ENCODE peak calls at places on chromosomes 7 and 10, in eight cellular contexts. One of them, this sample, is unnamed.

GRCh38 chr7:71457881-71458590 is 326.1 kb downstream of the GALNT17 start:
- DNase-seq in AG04450: no peak
- DNase-seq in NCI-H1105: no peak
- DNase-seq in posterior vena cava: no peak
- DNase-seq in SW480: no peak
- DNase-seq in MM.1S: no peak
- DNase-seq in anterior cingulate cortex: no peak
- DNase-seq in NCI-H524: no peak
- DNase-seq in this sample: no peak

GRCh38 chr7:93476491-93477344 is 97.8 kb downstream of the CALCR start:
- DNase-seq in AG04450: no peak
- DNase-seq in NCI-H1105: no peak
- DNase-seq in posterior vena cava: no peak
- DNase-seq in SW480: no peak
- DNase-seq in MM.1S: no peak
- DNase-seq in anterior cingulate cortex: no peak
- DNase-seq in NCI-H524: no peak
- DNase-seq in this sample: no peak

GRCh38 chr7:106126170-106126938 is 14.2 kb upstream of the SYPL1 start:
- DNase-seq in AG04450: no peak
- DNase-seq in NCI-H1105: no peak
- DNase-seq in posterior vena cava: no peak
- DNase-seq in SW480: peak
- DNase-seq in MM.1S: no peak
- DNase-seq in anterior cingulate cortex: no peak
- DNase-seq in NCI-H524: no peak
- DNase-seq in this sample: peak

GRCh38 chr7:28988091-28988490 is 30.0 kb upstream of the TRIL start:
- DNase-seq in AG04450: no peak
- DNase-seq in NCI-H1105: no peak
- DNase-seq in posterior vena cava: no peak
- DNase-seq in SW480: no peak
- DNase-seq in MM.1S: no peak
- DNase-seq in anterior cingulate cortex: no peak
- DNase-seq in NCI-H524: no peak
- DNase-seq in this sample: no peak

GRCh38 chr7:85023066-85023687 is 163.7 kb downstream of the SEMA3D start:
- DNase-seq in AG04450: peak
- DNase-seq in NCI-H1105: no peak
- DNase-seq in posterior vena cava: no peak
- DNase-seq in SW480: peak
- DNase-seq in MM.1S: peak
- DNase-seq in anterior cingulate cortex: peak
- DNase-seq in NCI-H524: peak
- DNase-seq in this sample: peak

GRCh38 chr10:102919237-102919959 is 1.3 kb downstream of the CNNM2 start:
- DNase-seq in AG04450: no peak
- DNase-seq in NCI-H1105: no peak
- DNase-seq in posterior vena cava: no peak
- DNase-seq in SW480: no peak
- DNase-seq in MM.1S: no peak
- DNase-seq in anterior cingulate cortex: no peak
- DNase-seq in NCI-H524: peak
- DNase-seq in this sample: peak

GRCh38 chr10:86265877-86266259 is 100.7 kb downstream of the GRID1 start:
- DNase-seq in AG04450: no peak
- DNase-seq in NCI-H1105: no peak
- DNase-seq in posterior vena cava: peak
- DNase-seq in SW480: no peak
- DNase-seq in MM.1S: no peak
- DNase-seq in anterior cingulate cortex: no peak
- DNase-seq in NCI-H524: no peak
- DNase-seq in this sample: no peak

GRCh38 chr7:94422136-94422535 is 27.4 kb downstream of the COL1A2 start:
- DNase-seq in AG04450: no peak
- DNase-seq in NCI-H1105: no peak
- DNase-seq in posterior vena cava: no peak
- DNase-seq in SW480: no peak
- DNase-seq in MM.1S: no peak
- DNase-seq in anterior cingulate cortex: no peak
- DNase-seq in NCI-H524: no peak
- DNase-seq in this sample: no peak

GRCh38 chr7:142669074-142669654 is 80.1 kb upstream of the PRSS1 start:
- DNase-seq in AG04450: no peak
- DNase-seq in NCI-H1105: peak
- DNase-seq in posterior vena cava: no peak
- DNase-seq in SW480: peak
- DNase-seq in MM.1S: peak
- DNase-seq in anterior cingulate cortex: no peak
- DNase-seq in NCI-H524: peak
- DNase-seq in this sample: peak

GRCh38 chr7:34083440-34083839 is 178.1 kb downstream of the BMPER start:
- DNase-seq in AG04450: no peak
- DNase-seq in NCI-H1105: no peak
- DNase-seq in posterior vena cava: no peak
- DNase-seq in SW480: no peak
- DNase-seq in MM.1S: no peak
- DNase-seq in anterior cingulate cortex: no peak
- DNase-seq in NCI-H524: no peak
- DNase-seq in this sample: no peak

GRCh38 chr7:34133356-34133982 is 228.1 kb downstream of the BMPER start:
- DNase-seq in AG04450: peak
- DNase-seq in NCI-H1105: no peak
- DNase-seq in posterior vena cava: no peak
- DNase-seq in SW480: no peak
- DNase-seq in MM.1S: no peak
- DNase-seq in anterior cingulate cortex: no peak
- DNase-seq in NCI-H524: peak
- DNase-seq in this sample: no peak

GRCh38 chr7:124643196-124643850 is 122.3 kb downstream of the GPR37 start:
- DNase-seq in AG04450: no peak
- DNase-seq in NCI-H1105: no peak
- DNase-seq in posterior vena cava: no peak
- DNase-seq in SW480: no peak
- DNase-seq in MM.1S: no peak
- DNase-seq in anterior cingulate cortex: no peak
- DNase-seq in NCI-H524: no peak
- DNase-seq in this sample: no peak

GRCh38 chr7:17233643-17234397 is 64.6 kb upstream of the AHR start:
- DNase-seq in AG04450: no peak
- DNase-seq in NCI-H1105: no peak
- DNase-seq in posterior vena cava: no peak
- DNase-seq in SW480: peak
- DNase-seq in MM.1S: no peak
- DNase-seq in anterior cingulate cortex: no peak
- DNase-seq in NCI-H524: no peak
- DNase-seq in this sample: peak

GRCh38 chr10:88088441-88089340 is 225.3 kb downstream of the PTEN start:
- DNase-seq in AG04450: no peak
- DNase-seq in NCI-H1105: no peak
- DNase-seq in posterior vena cava: no peak
- DNase-seq in SW480: no peak
- DNase-seq in MM.1S: no peak
- DNase-seq in anterior cingulate cortex: no peak
- DNase-seq in NCI-H524: no peak
- DNase-seq in this sample: no peak

GRCh38 chr10:101889256-101890210 is 45.9 kb upstream of the KCNIP2 start:
- DNase-seq in AG04450: peak
- DNase-seq in NCI-H1105: peak
- DNase-seq in posterior vena cava: peak
- DNase-seq in SW480: peak
- DNase-seq in MM.1S: peak
- DNase-seq in anterior cingulate cortex: peak
- DNase-seq in NCI-H524: peak
- DNase-seq in this sample: peak

GRCh38 chr7:135757719-135758411 is 9.3 kb upstream of the FAM180A start:
- DNase-seq in AG04450: no peak
- DNase-seq in NCI-H1105: no peak
- DNase-seq in posterior vena cava: peak
- DNase-seq in SW480: no peak
- DNase-seq in MM.1S: no peak
- DNase-seq in anterior cingulate cortex: no peak
- DNase-seq in NCI-H524: peak
- DNase-seq in this sample: no peak

This sample was measured in small intestine.